ENCODE peak calls at places on chromosomes 11 and 22, in seven cellular contexts. L is stimulated activated effector memory CD8-positive, alpha-beta T cell treated with anti-CD3 and anti-CD28 coated beads, Interleukin-12 subunit alpha, Interleukin-12 subunit beta, amount 100 ng/mL, for 72 hours; V is central memory CD8-positive, alpha-beta T cell; S is HCT116; A is activated T-cell treated with anti-CD3 and anti-CD28 coated beads, Interleukin-2, amount 50 U/mL, for 4 hours; T is left ventricle myocardium superior; R is T-cell. U is an unnamed sample.

GRCh38 chr11:21909145-21909544 is 283.7 kb upstream of the ANO5 start:
- ATAC-seq in V (no peak), S (no peak), L (no peak), T (no peak), A (no peak), R (no peak), U (no peak)

GRCh38 chr11:9901931-9902330 is 238.1 kb downstream of the SWAP70 start:
- ATAC-seq in L (no peak), R (no peak), A (no peak), T (no peak), V (no peak), S (no peak), U (no peak)

GRCh38 chr11:122235615-122236014 is 119.6 kb upstream of the BLID start:
- ATAC-seq in T (peak; percentile 93), V (no peak), A (no peak), S (no peak), L (no peak), R (no peak), U (no peak)

GRCh38 chr11:75582935-75583709 is 21.1 kb downstream of the SERPINH1 start:
- ATAC-seq in L (peak; percentile 90), V (peak; percentile 92), T (peak; percentile 78), S (peak; percentile 92), R (peak; percentile 92), A (peak; percentile 78), U (peak; percentile 65)

GRCh38 chr11:46422588-46422987 is 31.0 kb upstream of the CHRM4 start:
- ATAC-seq in A (no peak), R (no peak), S (no peak), T (no peak), V (no peak), L (no peak), U (no peak)

GRCh38 chr11:74255741-74256369 is 55.6 kb downstream of the P4HA3 start:
- ATAC-seq in S (peak; percentile 77), A (peak; percentile 74), T (peak; percentile 68), V (peak; percentile 58), R (peak; percentile 80), L (peak; percentile 64), U (peak; percentile 52)

GRCh38 chr11:116742104-116742503 is 30.7 kb downstream of the BUD13 start:
- ATAC-seq in R (no peak), A (no peak), L (peak; percentile 47), S (no peak), T (no peak), V (no peak), U (no peak)

GRCh38 chr11:72100009-72100408 is 3.1 kb downstream of the LAMTOR1 start:
- ATAC-seq in S (no peak), L (no peak), R (no peak), T (no peak), V (no peak), A (no peak), U (no peak)

GRCh38 chr11:125918140-125918840 is 14.0 kb downstream of the DDX25 start:
- ATAC-seq in V (no peak), R (no peak), L (no peak), T (no peak), S (no peak), A (no peak), U (no peak)

GRCh38 chr11:46387919-46388618 is 3.5 kb downstream of the CHRM4 start:
- ATAC-seq in L (peak; percentile 8), T (no peak), R (peak; percentile 29), V (peak; percentile 42), S (no peak), A (no peak), U (no peak)

GRCh38 chr22:45582955-45583320 is 80.3 kb downstream of the FBLN1 start:
- ATAC-seq in A (no peak), R (no peak), L (no peak), T (no peak), S (no peak), V (no peak), U (no peak)

GRCh38 chr11:35994421-35994820 is 50.6 kb downstream of the LDLRAD3 start:
- ATAC-seq in S (no peak), R (no peak), V (no peak), A (no peak), L (no peak), T (no peak), U (no peak)

GRCh38 chr22:24208012-24208749 is 26.9 kb downstream of the SUSD2 start:
- ATAC-seq in S (peak; percentile 71), R (no peak), T (peak; percentile 91), V (no peak), A (no peak), L (no peak), U (peak; percentile 88)

GRCh38 chr22:50251472-50252054 is 498 bp upstream of the HDAC10 start:
- ATAC-seq in A (no peak), S (peak; percentile 4), T (peak; percentile 1), V (peak; percentile 3), L (no peak), R (peak; percentile 29), U (no peak)

GRCh38 chr22:27679722-27680488 is 121.7 kb downstream of the MN1 start:
- ATAC-seq in T (no peak), S (no peak), A (no peak), V (no peak), R (no peak), L (no peak), U (no peak)

GRCh38 chr11:95358516-95359322 is 127.7 kb upstream of the SESN3 start:
- ATAC-seq in A (no peak), R (no peak), V (no peak), S (no peak), L (no peak), T (peak; percentile 72), U (peak; percentile 57)

GRCh38 chr11:134025086-134025437 is 43.8 kb upstream of the JAM3 start:
- ATAC-seq in R (no peak), V (no peak), A (no peak), T (peak; percentile 98), L (no peak), S (no peak), U (no peak)